ENCODE peak calls at places on chromosome 22, in four cellular contexts. U is SJSA1, R is fibroblast of lung, D is stomach. Y is an unnamed sample. For H3K9me3, the result is how much of the 10 kb centered on the place peaks cover.

GRCh38 chr22:43000441-43001175 is 14.3 kb downstream of the PACSIN2 start:
- DNase-seq in U (no peak), R (peak), D (no peak), Y (no peak)

GRCh38 chr22:43726296-43726695 is 85.8 kb downstream of the EFCAB6 start:
- DNase-seq in U (no peak), R (peak), D (no peak), Y (no peak)

GRCh38 chr22:36541831-36542391 is 12.9 kb upstream of the EIF3D start:
- DNase-seq in U (peak), R (peak), D (peak), Y (peak)

GRCh38 chr22:39677967-39678366 is 107.4 kb downstream of the CACNA1I start:
- DNase-seq in U (no peak), R (no peak), D (no peak), Y (no peak)

GRCh38 chr22:50483977-50484853 is 2.4 kb upstream of the MIOX start:
- DNase-seq in U (no peak), R (no peak), D (peak), Y (no peak)

GRCh38 chr22:32861330-32861729 is 59.8 kb downstream of the TIMP3 start:
- DNase-seq in U (no peak), R (no peak), D (no peak), Y (no peak)

GRCh38 chr22:44019846-44020245 is 4.3 kb upstream of the PARVB start:
- DNase-seq in U (no peak), R (no peak), D (no peak), Y (no peak)

GRCh38 chr22:49858827-49859226 is 5.2 kb downstream of the ZBED4 start:
- DNase-seq in U (no peak), R (no peak), D (no peak), Y (no peak)

GRCh38 chr22:22408731-22409696 is 99.5 kb downstream of the ZNF280B start:
- DNase-seq in U (no peak), R (peak), D (no peak), Y (no peak)

GRCh38 chr22:41919357-41920224 is 4.7 kb upstream of the SHISA8 start:
- DNase-seq in U (no peak), R (peak), D (peak), Y (no peak)

GRCh38 chr22:17057959-17058814 is 26.6 kb upstream of the IL17RA start:
- DNase-seq in U (peak), R (peak), D (peak), Y (no peak)

GRCh38 chr22:25564979-25565677 is 653 bp downstream of the GRK3 start:
- DNase-seq in U (peak), R (peak), D (no peak), Y (no peak)

GRCh38 chr22:44881624-44882023 is 128.2 kb downstream of the PHF21B start:
- DNase-seq in U (no peak), R (no peak), D (no peak), Y (no peak)

GRCh38 chr22:37242395-37242918 is 1.6 kb downstream of the RAC2 start:
- DNase-seq in U (no peak), R (peak), D (peak), Y (no peak)

GRCh38 chr22:42069801-42070516 is 653 bp downstream of the NAGA start:
- DNase-seq in U (no peak), R (no peak), D (no peak), Y (no peak)

GRCh38 chr22:20316217-20316843 is 3.5 kb downstream of the DGCR6L start:
- DNase-seq in U (no peak), R (no peak), D (peak), Y (no peak)

GRCh38 chr22:35749808-35750207 is 32.1 kb downstream of the APOL5 start:
- DNase-seq in U (peak), R (peak), D (no peak), Y (no peak)

GRCh38 chr22:41387341-41387740 is 5.6 kb downstream of the TEF start:
- DNase-seq in U (no peak), R (no peak), D (no peak), Y (no peak)

GRCh38 chr22:30968924-30969531 is at the start of gene TUG1:
- DNase-seq in U (peak), R (peak), D (peak), Y (peak)
- H3K9me3 ChIP-seq in U (under half), R (under half), D (under half), Y (under half)

GRCh38 chr22:48609279-48609865 is 1218.3 kb downstream of the BRD1 start:
- DNase-seq in U (no peak), R (no peak), D (no peak), Y (no peak)

GRCh38 chr22:48605125-48605524 is 1222.5 kb downstream of the BRD1 start:
- DNase-seq in U (no peak), R (no peak), D (no peak), Y (no peak)

GRCh38 chr22:48605856-48606255 is 1221.8 kb downstream of the BRD1 start:
- DNase-seq in U (no peak), R (no peak), D (no peak), Y (no peak)

GRCh38 chr22:48607901-48608650 is 1219.6 kb downstream of the BRD1 start:
- DNase-seq in U (peak), R (peak), D (no peak), Y (no peak)

GRCh38 chr22:48606684-48607307 is 1220.9 kb downstream of the BRD1 start:
- DNase-seq in U (no peak), R (no peak), D (no peak), Y (no peak)
- H3K9me3 ChIP-seq in U (under half), R (under half), D (under half), Y (under half)

DNA sequence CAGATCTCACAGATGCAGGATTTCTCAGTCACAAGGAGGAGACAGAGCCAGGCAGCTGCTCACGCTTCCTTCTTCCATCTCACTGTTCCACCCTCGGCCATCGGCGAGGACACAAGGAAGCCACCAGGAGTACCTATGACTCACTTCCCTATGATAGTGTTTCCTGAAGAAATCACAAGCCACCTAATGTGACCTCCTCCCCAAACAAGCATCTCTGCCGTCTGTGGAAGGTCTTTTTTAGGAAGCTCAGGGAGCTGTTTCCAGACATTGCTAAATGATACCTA is 672.7 kb downstream of the TBC1D22A start:
- DNase-seq in U (no peak), R (no peak), D (no peak), Y (no peak)
- H3K9me3 ChIP-seq in U (under half), R (under half), D (under half), Y (under half)

GRCh38 chr22:47225931-47226633 is 463.6 kb downstream of the TBC1D22A start:
- DNase-seq in U (no peak), R (no peak), D (no peak), Y (no peak)
- H3K9me3 ChIP-seq in U (under half), R (under half), D (under half), Y (under half)

DNA sequence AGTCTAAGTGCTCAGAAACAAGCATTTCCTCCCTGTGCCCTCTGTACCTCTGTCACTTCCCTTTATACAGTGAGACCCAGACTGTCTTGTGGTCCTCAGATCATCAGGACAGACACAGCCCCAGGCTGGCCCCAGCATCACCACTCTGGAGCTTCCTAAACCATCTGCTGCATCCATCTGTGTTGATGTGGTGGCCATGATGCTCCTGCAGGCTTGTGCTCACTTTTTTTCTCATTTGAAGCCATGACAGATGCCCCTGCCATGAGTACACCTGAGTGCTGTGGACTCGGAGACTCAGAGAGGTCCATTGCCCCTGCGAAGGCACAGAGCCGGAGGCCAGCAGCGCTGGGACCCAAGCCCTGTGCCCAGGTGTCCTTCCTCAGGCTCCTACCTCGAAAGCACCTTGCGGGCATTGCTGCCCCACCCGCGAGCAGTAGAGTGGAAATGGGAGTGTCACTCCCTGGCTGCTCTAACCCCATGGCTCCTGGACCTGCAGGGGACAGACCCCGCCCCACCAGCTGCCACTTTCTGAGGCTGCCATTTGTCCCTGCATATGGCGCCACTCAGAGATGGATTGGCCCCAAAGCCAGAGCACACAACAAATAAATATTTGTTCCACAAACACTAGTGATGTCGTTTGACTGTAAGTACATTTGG is 593.5 kb downstream of the TBC1D22A start:
- DNase-seq in U (no peak), R (no peak), D (peak), Y (no peak)
- H3K9me3 ChIP-seq in U (under half), R (under half), D (under half), Y (under half)

Y was measured in keratinocyte.